ENCODE peak calls at places on chromosome 16, in five cellular contexts. One of them, this sample, is unnamed.

GRCh38 chr16:72256398-72257048 is 84.6 kb upstream of the PMFBP1 start:
- DNase-seq in HCT116: no peak
- DNase-seq in HepG2: no peak
- DNase-seq in SK-N-SH: no peak
- DNase-seq in K562: no peak
- DNase-seq in this sample: no peak

GRCh38 chr16:48384305-48384981 is 770 bp downstream of the SIAH1 start:
- DNase-seq in HCT116: no peak
- DNase-seq in K562: peak
- DNase-seq in SK-N-SH: peak
- DNase-seq in HepG2: peak
- DNase-seq in this sample: peak

GRCh38 chr16:68272501-68273209 is 8.3 kb downstream of the SLC7A6 start:
- DNase-seq in K562: no peak
- DNase-seq in HepG2: no peak
- DNase-seq in SK-N-SH: no peak
- DNase-seq in HCT116: no peak
- DNase-seq in this sample: peak

GRCh38 chr16:56121156-56121500 is 70.2 kb upstream of the GNAO1 start:
- DNase-seq in K562: no peak
- DNase-seq in HCT116: no peak
- DNase-seq in HepG2: no peak
- DNase-seq in SK-N-SH: no peak
- DNase-seq in this sample: no peak

GRCh38 chr16:75012380-75013081 is 13.7 kb downstream of the ZNRF1 start:
- DNase-seq in HepG2: no peak
- DNase-seq in HCT116: no peak
- DNase-seq in K562: no peak
- DNase-seq in SK-N-SH: no peak
- DNase-seq in this sample: no peak

GRCh38 chr16:56614549-56614991 is 6.2 kb downstream of the MT2A start:
- DNase-seq in HepG2: peak
- DNase-seq in SK-N-SH: no peak
- DNase-seq in HCT116: no peak
- DNase-seq in K562: no peak
- DNase-seq in this sample: no peak

GRCh38 chr16:7509919-7510705 is 177.5 kb downstream of the RBFOX1 start:
- DNase-seq in HCT116: no peak
- DNase-seq in SK-N-SH: peak
- DNase-seq in K562: no peak
- DNase-seq in HepG2: no peak
- DNase-seq in this sample: no peak

GRCh38 chr16:76639685-76640289 is 362.6 kb downstream of the CNTNAP4 start:
- DNase-seq in HCT116: no peak
- DNase-seq in K562: peak
- DNase-seq in HepG2: peak
- DNase-seq in SK-N-SH: peak
- DNase-seq in this sample: no peak

GRCh38 chr16:30641378-30641982 is 9.3 kb upstream of the PRR14 start:
- DNase-seq in SK-N-SH: no peak
- DNase-seq in K562: no peak
- DNase-seq in HepG2: no peak
- DNase-seq in HCT116: no peak
- DNase-seq in this sample: no peak

GRCh38 chr16:51592013-51592501 is 441.0 kb upstream of the SALL1 start:
- DNase-seq in HepG2: no peak
- DNase-seq in K562: no peak
- DNase-seq in SK-N-SH: no peak
- DNase-seq in HCT116: no peak
- DNase-seq in this sample: no peak

GRCh38 chr16:84226026-84226425 is 13.8 kb downstream of the KCNG4 start:
- DNase-seq in HCT116: no peak
- DNase-seq in HepG2: no peak
- DNase-seq in K562: no peak
- DNase-seq in SK-N-SH: no peak
- DNase-seq in this sample: no peak

GRCh38 chr16:77596243-77596642 is 126.1 kb upstream of the NUDT7 start:
- DNase-seq in SK-N-SH: no peak
- DNase-seq in HepG2: no peak
- DNase-seq in K562: no peak
- DNase-seq in HCT116: no peak
- DNase-seq in this sample: no peak

GRCh38 chr16:79600636-79601091 is at the start of gene MAF:
- DNase-seq in K562: peak
- DNase-seq in HepG2: peak
- DNase-seq in SK-N-SH: peak
- DNase-seq in HCT116: no peak
- DNase-seq in this sample: peak

GRCh38 chr16:84449156-84450140 is 55.0 kb downstream of the MEAK7 start:
- DNase-seq in K562: no peak
- DNase-seq in SK-N-SH: no peak
- DNase-seq in HepG2: no peak
- DNase-seq in HCT116: no peak
- DNase-seq in this sample: no peak

GRCh38 chr16:53358884-53359283 is 75.4 kb upstream of the RBL2 start:
- DNase-seq in HepG2: no peak
- DNase-seq in HCT116: no peak
- DNase-seq in SK-N-SH: no peak
- DNase-seq in K562: no peak
- DNase-seq in this sample: no peak

GRCh38 chr16:84486551-84487235 is 17.8 kb downstream of the MEAK7 start:
- DNase-seq in K562: peak
- DNase-seq in SK-N-SH: no peak
- DNase-seq in HCT116: no peak
- DNase-seq in HepG2: no peak
- DNase-seq in this sample: no peak

GRCh38 chr16:30923554-30924085 is at the start of gene FBXL19:
- DNase-seq in SK-N-SH: peak
- DNase-seq in HCT116: no peak
- DNase-seq in HepG2: no peak
- DNase-seq in K562: no peak
- DNase-seq in this sample: no peak

GRCh38 chr16:69106491-69107291 is 1.2 kb downstream of the HAS3 start:
- DNase-seq in K562: no peak
- DNase-seq in SK-N-SH: peak
- DNase-seq in HepG2: no peak
- DNase-seq in HCT116: no peak
- DNase-seq in this sample: no peak

GRCh38 chr16:72921106-72921505 is 126.8 kb downstream of the ZFHX3 start:
- DNase-seq in K562: no peak
- DNase-seq in HCT116: no peak
- DNase-seq in SK-N-SH: no peak
- DNase-seq in HepG2: no peak
- DNase-seq in this sample: no peak

GRCh38 chr16:76535-77272 is 1.3 kb upstream of the MPG start:
- DNase-seq in K562: peak
- DNase-seq in SK-N-SH: no peak
- DNase-seq in HepG2: peak
- DNase-seq in HCT116: no peak
- DNase-seq in this sample: no peak

GRCh38 chr16:13421726-13422125 is 498.2 kb upstream of the ERCC4 start:
- DNase-seq in SK-N-SH: no peak
- DNase-seq in HepG2: no peak
- DNase-seq in HCT116: no peak
- DNase-seq in K562: no peak
- DNase-seq in this sample: no peak

GRCh38 chr16:53098526-53099317 is 43.9 kb downstream of the CHD9 start:
- DNase-seq in HepG2: peak
- DNase-seq in HCT116: no peak
- DNase-seq in K562: peak
- DNase-seq in SK-N-SH: peak
- DNase-seq in this sample: no peak

GRCh38 chr16:30756781-30757100 is 5.1 kb downstream of the CFAP119 start:
- DNase-seq in K562: no peak
- DNase-seq in HepG2: no peak
- DNase-seq in SK-N-SH: no peak
- DNase-seq in HCT116: no peak
- DNase-seq in this sample: no peak

GRCh38 chr16:15592324-15592723 is 50.6 kb downstream of the MARF1 start:
- DNase-seq in K562: no peak
- DNase-seq in SK-N-SH: no peak
- DNase-seq in HepG2: no peak
- DNase-seq in HCT116: no peak
- DNase-seq in this sample: no peak

GRCh38 chr16:88634141-88634993 is 4.0 kb upstream of the IL17C start:
- DNase-seq in HepG2: no peak
- DNase-seq in SK-N-SH: no peak
- DNase-seq in HCT116: no peak
- DNase-seq in K562: peak
- DNase-seq in this sample: no peak

GRCh38 chr16:88632587-88632930 is 5.8 kb upstream of the IL17C start:
- DNase-seq in HCT116: no peak
- DNase-seq in K562: no peak
- DNase-seq in HepG2: no peak
- DNase-seq in SK-N-SH: no peak
- DNase-seq in this sample: no peak

GRCh38 chr16:88631920-88632586 is 6.3 kb upstream of the IL17C start:
- DNase-seq in SK-N-SH: no peak
- DNase-seq in HCT116: no peak
- DNase-seq in HepG2: no peak
- DNase-seq in K562: no peak
- DNase-seq in this sample: no peak

GRCh38 chr16:88634994-88635670 is 3.2 kb upstream of the IL17C start:
- DNase-seq in HCT116: no peak
- DNase-seq in K562: peak
- DNase-seq in SK-N-SH: no peak
- DNase-seq in HepG2: no peak
- DNase-seq in this sample: no peak

GRCh38 chr16:88633684-88634140 is 4.7 kb upstream of the IL17C start:
- DNase-seq in HCT116: no peak
- DNase-seq in K562: peak
- DNase-seq in HepG2: peak
- DNase-seq in SK-N-SH: peak
- DNase-seq in this sample: no peak
- TF ChIP-seq JUND in HCT116: no peak
- TF ChIP-seq JUND in K562: no peak
- TF ChIP-seq JUND in HepG2: no peak
- TF ChIP-seq JUND in SK-N-SH: no peak
- TF ChIP-seq JUND in this sample: no peak

GRCh38 chr16:64421515-64421914 is 700.3 kb downstream of the CDH11 start:
- DNase-seq in HepG2: no peak
- DNase-seq in K562: no peak
- DNase-seq in SK-N-SH: no peak
- DNase-seq in HCT116: no peak
- DNase-seq in this sample: no peak

GRCh38 chr16:64419832-64420231 is 702.0 kb downstream of the CDH11 start:
- DNase-seq in HepG2: no peak
- DNase-seq in SK-N-SH: no peak
- DNase-seq in HCT116: no peak
- DNase-seq in K562: no peak
- DNase-seq in this sample: no peak

GRCh38 chr16:64417711-64418227 is 704.1 kb downstream of the CDH11 start:
- DNase-seq in HepG2: no peak
- DNase-seq in K562: no peak
- DNase-seq in HCT116: no peak
- DNase-seq in SK-N-SH: no peak
- DNase-seq in this sample: no peak

GRCh38 chr16:64412578-64413280 is 709.1 kb downstream of the CDH11 start:
- DNase-seq in SK-N-SH: no peak
- DNase-seq in HCT116: no peak
- DNase-seq in K562: no peak
- DNase-seq in HepG2: no peak
- DNase-seq in this sample: no peak

GRCh38 chr16:64416232-64417010 is 705.4 kb downstream of the CDH11 start:
- DNase-seq in HepG2: no peak
- DNase-seq in HCT116: no peak
- DNase-seq in K562: no peak
- DNase-seq in SK-N-SH: no peak
- DNase-seq in this sample: peak
- TF ChIP-seq JUND in HepG2: no peak
- TF ChIP-seq JUND in HCT116: no peak
- TF ChIP-seq JUND in K562: no peak
- TF ChIP-seq JUND in SK-N-SH: peak
- TF ChIP-seq JUND in this sample: no peak

GRCh38 chr16:67163903-67164558 is 514 bp upstream of the HSF4 start:
- DNase-seq in HCT116: no peak
- DNase-seq in K562: no peak
- DNase-seq in HepG2: no peak
- DNase-seq in SK-N-SH: peak
- DNase-seq in this sample: no peak

GRCh38 chr16:67163164-67163902 is 1.2 kb upstream of the HSF4 start:
- DNase-seq in SK-N-SH: peak
- DNase-seq in HepG2: no peak
- DNase-seq in K562: no peak
- DNase-seq in HCT116: no peak
- DNase-seq in this sample: no peak

GRCh38 chr16:67164599-67165061 is at the start of gene HSF4:
- DNase-seq in SK-N-SH: peak
- DNase-seq in K562: peak
- DNase-seq in HCT116: no peak
- DNase-seq in HepG2: peak
- DNase-seq in this sample: no peak

GRCh38 chr16:67161595-67162058 is 1.9 kb downstream of the FBXL8 start:
- DNase-seq in HCT116: no peak
- DNase-seq in SK-N-SH: no peak
- DNase-seq in K562: no peak
- DNase-seq in HepG2: no peak
- DNase-seq in this sample: peak

GRCh38 chr16:67162439-67163163 is 1.9 kb upstream of the HSF4 start:
- DNase-seq in HCT116: no peak
- DNase-seq in K562: no peak
- DNase-seq in SK-N-SH: no peak
- DNase-seq in HepG2: no peak
- DNase-seq in this sample: peak
- TF ChIP-seq JUND in HCT116: no peak
- TF ChIP-seq JUND in K562: no peak
- TF ChIP-seq JUND in SK-N-SH: no peak
- TF ChIP-seq JUND in HepG2: no peak
- TF ChIP-seq JUND in this sample: no peak

DNA sequence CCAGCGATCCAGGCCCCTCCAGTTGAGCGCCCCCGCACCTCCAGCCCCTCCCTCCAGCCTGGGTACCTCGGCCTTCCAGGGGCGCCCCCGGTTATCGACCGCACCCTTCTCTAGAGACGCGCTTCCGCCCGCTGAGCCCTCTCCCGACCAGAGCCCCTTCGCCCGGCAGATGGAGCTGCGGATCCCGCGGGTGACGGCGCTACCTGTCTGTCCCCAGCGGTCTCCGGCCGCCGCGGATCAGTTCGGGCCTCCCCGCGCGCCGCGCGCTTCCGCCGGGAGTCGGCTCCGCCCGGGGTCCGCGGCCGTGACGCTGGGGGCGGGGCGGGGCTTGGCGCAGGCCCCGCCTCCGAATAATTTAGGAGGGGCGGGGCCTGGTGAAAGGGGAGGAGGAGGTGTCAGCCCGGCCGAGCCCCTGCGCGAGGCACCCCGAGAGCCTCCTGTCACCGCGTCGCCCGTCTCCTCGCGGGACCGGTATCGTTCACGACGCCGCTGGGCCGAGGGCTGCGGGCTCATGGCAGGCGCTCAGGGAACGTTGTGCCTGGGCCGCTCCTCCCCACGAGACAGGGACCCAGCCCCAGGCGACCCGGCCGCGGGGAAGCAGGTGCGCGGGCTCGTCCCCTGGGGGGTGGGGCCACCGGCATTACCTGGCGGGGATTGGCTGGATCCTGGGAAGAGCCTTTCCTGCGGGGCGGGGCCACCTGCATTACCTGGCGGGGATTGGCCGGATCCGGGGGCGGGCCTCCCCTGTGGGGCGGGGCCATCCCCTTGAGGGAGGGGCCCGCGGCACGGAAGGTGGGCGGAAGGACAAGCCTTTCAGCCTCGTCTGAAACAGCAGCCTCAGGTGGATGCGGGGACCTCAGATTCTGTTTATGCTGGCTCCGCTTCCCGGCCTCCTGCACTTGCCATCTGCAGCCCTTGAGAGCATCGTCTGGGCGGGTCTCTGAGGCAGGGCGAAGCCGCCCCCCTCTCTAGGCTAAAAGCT is at the start of gene SPATA2L:
- DNase-seq in K562: peak
- DNase-seq in HepG2: peak
- DNase-seq in SK-N-SH: peak
- DNase-seq in HCT116: peak
- DNase-seq in this sample: peak
- TF ChIP-seq JUND in K562: no peak
- TF ChIP-seq JUND in HepG2: no peak
- TF ChIP-seq JUND in SK-N-SH: no peak
- TF ChIP-seq JUND in HCT116: no peak
- TF ChIP-seq JUND in this sample: no peak